ENCODE peak calls at places on chromosomes 3 and 15, in five cellular contexts. U is upper lobe of right lung; D is nephron progenitor cell; J is activated T-cell treated with anti-CD3 and anti-CD28 coated beads, Interleukin-2, amount 50 U/mL, for 72 hours; C is PC-9. V is an unnamed sample.

GRCh38 chr3:122078235-122078935 is 23.2 kb downstream of the CD86 start:
- DNase-seq in C (no peak), U (no peak), D (no peak), J (no peak), V (no peak)

GRCh38 chr3:18444597-18445420 is 19.7 kb upstream of the SATB1 start:
- DNase-seq in D (peak), C (peak), U (peak), J (peak), V (peak)

GRCh38 chr3:5160926-5161858 is 26.3 kb upstream of the EDEM1 start:
- DNase-seq in J (peak), D (no peak), C (peak), U (no peak), V (peak)

GRCh38 chr3:112598731-112599130 is 36.9 kb downstream of the SLC35A5 start:
- DNase-seq in C (no peak), J (no peak), D (no peak), U (no peak), V (no peak)

GRCh38 chr15:41827290-41827879 is 507 bp upstream of the JMJD7 start:
- DNase-seq in U (no peak), J (no peak), D (peak), C (peak), V (peak)

GRCh38 chr15:29925227-29926082 is 103.2 kb upstream of the TJP1 start:
- DNase-seq in J (peak), D (peak), U (peak), C (peak), V (peak)

GRCh38 chr3:34198309-34198708 is 399.9 kb downstream of the PDCD6IP start:
- DNase-seq in U (no peak), C (no peak), J (no peak), D (no peak), V (no peak)

GRCh38 chr3:121757087-121757811 is 7.7 kb upstream of the GOLGB1 start:
- DNase-seq in C (no peak), U (no peak), D (peak), J (no peak), V (no peak)

GRCh38 chr3:13224967-13225366 is 151.7 kb upstream of the IQSEC1 start:
- DNase-seq in U (no peak), C (no peak), J (no peak), D (no peak), V (no peak)

GRCh38 chr3:99720985-99721632 is 82.7 kb downstream of the COL8A1 start:
- DNase-seq in C (peak), D (no peak), U (peak), J (no peak), V (no peak)

GRCh38 chr3:111669926-111670630 is 74.9 kb upstream of the ZBED2 start:
- DNase-seq in U (no peak), J (no peak), D (no peak), C (peak), V (peak)

GRCh38 chr3:195072916-195073564 is 197.9 kb downstream of the XXYLT1 start:
- DNase-seq in C (no peak), D (no peak), U (peak), J (no peak), V (no peak)

GRCh38 chr15:73745073-73745472 is 8.1 kb downstream of the INSYN1 start:
- DNase-seq in J (no peak), D (no peak), U (no peak), C (no peak), V (no peak)

GRCh38 chr15:53034767-53035245 is 244.7 kb upstream of the ONECUT1 start:
- DNase-seq in J (no peak), U (no peak), C (no peak), D (no peak), V (no peak)

GRCh38 chr3:55089211-55089610 is 161.4 kb upstream of the LRTM1 start:
- DNase-seq in J (no peak), U (no peak), C (no peak), D (no peak), V (no peak)

GRCh38 chr3:37800022-37800493 is 61.6 kb upstream of the CTDSPL start:
- DNase-seq in C (no peak), J (no peak), D (no peak), U (no peak), V (no peak)

GRCh38 chr3:68007621-68008226 is 353.3 kb upstream of the SUCLG2 start:
- DNase-seq in U (no peak), D (peak), C (no peak), J (peak), V (no peak)

GRCh38 chr15:41558400-41559238 is at the start of gene TYRO3:
- DNase-seq in D (peak), J (peak), C (peak), U (peak), V (peak)

GRCh38 chr3:141094851-141095545 is 43.9 kb downstream of the SPSB4 start:
- DNase-seq in C (no peak), U (no peak), J (no peak), D (no peak), V (no peak)

GRCh38 chr3:194136519-194137313 is 768 bp downstream of the HES1 start:
- DNase-seq in U (peak), J (peak), D (peak), C (no peak), V (peak)

GRCh38 chr15:62895139-62895866 is 147.2 kb upstream of the TPM1 start:
- DNase-seq in J (no peak), D (no peak), C (no peak), U (no peak), V (peak)

GRCh38 chr3:131072099-131072559 is 45.5 kb downstream of the NEK11 start:
- DNase-seq in J (no peak), C (no peak), U (no peak), D (no peak), V (peak)

GRCh38 chr3:143120716-143121239 is 1.2 kb downstream of the CHST2 start:
- DNase-seq in D (peak), U (peak), C (no peak), J (peak), V (peak)

GRCh38 chr3:129555616-129556357 is 12.8 kb downstream of the H1-8 start:
- DNase-seq in C (no peak), D (no peak), J (no peak), U (no peak), V (no peak)

GRCh38 chr3:37214076-37214475 is 39.7 kb upstream of the LRRFIP2 start:
- DNase-seq in D (peak), J (no peak), U (no peak), C (no peak), V (no peak)

GRCh38 chr15:99507016-99507731 is 58.6 kb upstream of the MEF2A start:
- DNase-seq in U (no peak), C (no peak), D (no peak), J (no peak), V (no peak)

GRCh38 chr3:61053781-61054496 is 197.3 kb downstream of the FHIT start:
- DNase-seq in D (no peak), C (no peak), J (no peak), U (no peak), V (no peak)

GRCh38 chr3:153158961-153159735 is 2.9 kb upstream of the RAP2B start:
- DNase-seq in C (peak), D (no peak), U (no peak), J (no peak), V (peak)

GRCh38 chr3:10432156-10432845 is 73.1 kb downstream of the ATP2B2 start:
- DNase-seq in D (no peak), C (no peak), J (no peak), U (peak), V (no peak)

GRCh38 chr3:156421534-156421933 is 133.4 kb downstream of the SSR3 start:
- DNase-seq in J (no peak), U (no peak), C (no peak), D (no peak), V (no peak)

GRCh38 chr15:42891569-42891968 is 29.0 kb downstream of the TTBK2 start:
- DNase-seq in J (no peak), U (no peak), D (no peak), C (no peak), V (no peak)

GRCh38 chr15:63083046-63083445 is 38.6 kb upstream of the LACTB start:
- DNase-seq in U (no peak), D (no peak), J (no peak), C (no peak), V (peak)

GRCh38 chr3:81302045-81302444 is 459.4 kb downstream of the GBE1 start:
- DNase-seq in J (peak), C (peak), U (no peak), D (peak), V (peak)

GRCh38 chr3:40504636-40505430 is 1.0 kb upstream of the ZNF620 start:
- DNase-seq in J (peak), U (no peak), C (peak), D (no peak), V (peak)

GRCh38 chr3:152375546-152375945 is 106.8 kb downstream of the MBNL1 start:
- DNase-seq in J (no peak), U (no peak), D (no peak), C (no peak), V (no peak)